ENCODE peak calls at places on chromosome 3, in four cellular contexts. V is RWPE1, P is type B pancreatic cell, Y is AML-193. I is an unnamed sample.

GRCh38 chr3:36957072-36957471 is 12.2 kb upstream of the TRANK1 start:
- DNase-seq in P (no peak), V (no peak), Y (no peak), I (no peak)

GRCh38 chr3:34206996-34207395 is 408.6 kb downstream of the PDCD6IP start:
- DNase-seq in Y (no peak), P (no peak), V (no peak), I (no peak)

GRCh38 chr3:61956236-61956635 is 394.9 kb downstream of the PTPRG start:
- DNase-seq in P (no peak), Y (no peak), V (peak; percentile 18), I (no peak)

GRCh38 chr3:134103470-134103869 is 73.7 kb upstream of the SLCO2A1 start:
- DNase-seq in P (no peak), Y (no peak), V (no peak), I (no peak)

GRCh38 chr3:169325821-169326220 is 337.7 kb downstream of the MECOM start:
- DNase-seq in P (no peak), Y (no peak), V (no peak), I (no peak)

GRCh38 chr3:23201154-23201838 is 1.8 kb upstream of the UBE2E2 start:
- DNase-seq in Y (no peak), P (no peak), V (no peak), I (no peak)

GRCh38 chr3:156862338-156862737 is 36.2 kb downstream of the LEKR1 start:
- DNase-seq in P (no peak), V (peak; percentile 8), Y (no peak), I (no peak)

GRCh38 chr3:11845661-11846060 is 1.0 kb downstream of the TAMM41 start:
- DNase-seq in P (no peak), Y (no peak), V (peak; percentile 32), I (peak; percentile 26)

GRCh38 chr3:126782554-126782953 is 78.5 kb downstream of the CHCHD6 start:
- DNase-seq in Y (no peak), V (peak; percentile 95), P (no peak), I (no peak)

GRCh38 chr3:55445551-55445950 is 41.6 kb downstream of the WNT5A start:
- DNase-seq in Y (no peak), P (no peak), V (no peak), I (no peak)

GRCh38 chr3:73625124-73625665 is 454 bp upstream of the PDZRN3 start:
- DNase-seq in Y (no peak), V (no peak), P (no peak), I (no peak)

GRCh38 chr3:12990781-12991480 is 82.3 kb downstream of the IQSEC1 start:
- DNase-seq in V (no peak), P (no peak), Y (no peak), I (no peak)

GRCh38 chr3:32832193-32832592 is 14.4 kb downstream of the TRIM71 start:
- DNase-seq in Y (no peak), V (no peak), P (no peak), I (no peak)

GRCh38 chr3:72938471-72939265 is 50.8 kb downstream of the GXYLT2 start:
- DNase-seq in Y (peak; percentile 91), V (peak; percentile 40), P (no peak), I (peak; percentile 67)

GRCh38 chr3:37922721-37923575 is 61.3 kb downstream of the CTDSPL start:
- DNase-seq in V (no peak), Y (no peak), P (no peak), I (peak; percentile 40)

GRCh38 chr3:183500349-183500748 is 55.2 kb downstream of the KLHL6 start:
- DNase-seq in P (no peak), Y (no peak), V (no peak), I (no peak)

GRCh38 chr3:133763797-133764734 is 17.9 kb downstream of the TF start:
- DNase-seq in V (no peak), Y (no peak), P (no peak), I (no peak)

GRCh38 chr3:99562990-99563607 is 75.3 kb upstream of the COL8A1 start:
- DNase-seq in V (peak; percentile 28), Y (no peak), P (no peak), I (no peak)

GRCh38 chr3:124800511-124801374 is 70.5 kb downstream of the UMPS start:
- DNase-seq in Y (no peak), V (no peak), P (no peak), I (no peak)

GRCh38 chr3:186520436-186520835 is 23.7 kb downstream of the CRYGS start:
- DNase-seq in V (no peak), P (no peak), Y (no peak), I (no peak)

GRCh38 chr3:112128843-112129727 is 4.0 kb downstream of the GCSAM start:
- DNase-seq in V (peak; percentile 47), P (no peak), Y (no peak), I (no peak)

GRCh38 chr3:51709004-51709420 is 2.1 kb downstream of the GRM2 start:
- DNase-seq in P (no peak), V (no peak), Y (no peak), I (no peak)

GRCh38 chr3:138479355-138479964 is 45.0 kb downstream of the ESYT3 start:
- DNase-seq in V (peak; percentile 23), P (no peak), Y (peak; percentile 80), I (peak; percentile 76)

GRCh38 chr3:174403831-174404230 is 455.3 kb upstream of the NAALADL2 start:
- DNase-seq in Y (no peak), P (no peak), V (no peak), I (no peak)

GRCh38 chr3:126961191-126961790 is 21.6 kb upstream of the PLXNA1 start:
- DNase-seq in P (no peak), Y (no peak), V (peak; percentile 83), I (no peak)

GRCh38 chr3:190076601-190077444 is 43.9 kb downstream of the P3H2 start:
- DNase-seq in P (no peak), V (peak; percentile 94), Y (no peak), I (no peak)

GRCh38 chr3:160544837-160545236 is 20.5 kb downstream of the KPNA4 start:
- DNase-seq in P (no peak), V (no peak), Y (no peak), I (no peak)

GRCh38 chr3:115989927-115990326 is 366.6 kb downstream of the GAP43 start:
- DNase-seq in V (no peak), Y (no peak), P (no peak), I (no peak)

GRCh38 chr3:149384911-149385321 is 7.5 kb upstream of the TM4SF1 start:
- DNase-seq in V (peak; percentile 38), Y (no peak), P (no peak), I (no peak)

GRCh38 chr3:50245831-50246516 is 10.0 kb downstream of the GNAI2 start:
- DNase-seq in V (peak; percentile 69), P (peak; percentile 95), Y (peak; percentile 89), I (peak; percentile 94)

GRCh38 chr3:128884992-128885391 is 5.6 kb downstream of the ACAD9 start:
- DNase-seq in P (no peak), Y (no peak), V (no peak), I (no peak)

GRCh38 chr3:111194048-111194447 is 122.4 kb downstream of the NECTIN3 start:
- DNase-seq in V (no peak), P (no peak), Y (no peak), I (no peak)

I was measured in NB4.